ENCODE peak calls at places on chromosomes 2 and 18, in six cellular contexts. J is tibial nerve, C is colonic mucosa, I is ovary, R is astrocyte, O is heart left ventricle. F is an unnamed sample.

GRCh38 chr2:161223139-161223732 is 63.0 kb downstream of the TANK start:
- DNase-seq in J (peak), C (no peak), I (no peak), R (no peak), O (no peak), F (no peak)

GRCh38 chr18:49100226-49100968 is 149.6 kb upstream of the SMAD7 start:
- DNase-seq in J (no peak), C (no peak), I (no peak), R (peak), O (no peak), F (no peak)

GRCh38 chr2:176122266-176122632 is 270 bp upstream of the HOXD9 start:
- DNase-seq in J (no peak), C (no peak), I (no peak), R (no peak), O (no peak), F (no peak)

GRCh38 chr2:224101820-224102630 is 62.9 kb upstream of the SERPINE2 start:
- DNase-seq in J (peak), C (no peak), I (no peak), R (peak), O (peak), F (peak)

GRCh38 chr18:39571511-39571910 is 2005.9 kb upstream of the CELF4 start:
- DNase-seq in J (no peak), C (no peak), I (no peak), R (no peak), O (no peak), F (no peak)

GRCh38 chr2:240622631-240623235 is 2.5 kb upstream of the GPR35 start:
- DNase-seq in J (no peak), C (no peak), I (no peak), R (no peak), O (no peak), F (no peak)

GRCh38 chr2:175806115-175806470 is 196.0 kb downstream of the LNPK start:
- DNase-seq in J (no peak), C (no peak), I (no peak), R (peak), O (no peak), F (no peak)

GRCh38 chr2:110852541-110853263 is 120.3 kb downstream of the ACOXL start:
- DNase-seq in J (no peak), C (no peak), I (no peak), R (no peak), O (no peak), F (no peak)

GRCh38 chr2:136437461-136437860 is 319.5 kb upstream of the CXCR4 start:
- DNase-seq in J (no peak), C (no peak), I (no peak), R (no peak), O (no peak), F (no peak)

GRCh38 chr2:219109468-219109867 is 48.7 kb upstream of the IHH start:
- DNase-seq in J (no peak), C (peak), I (no peak), R (no peak), O (no peak), F (peak)

GRCh38 chr18:56085561-56085960 is 497.6 kb upstream of the TCF4 start:
- DNase-seq in J (peak), C (no peak), I (no peak), R (peak), O (no peak), F (no peak)

GRCh38 chr18:78984941-78985784 is 5.5 kb downstream of the SALL3 start:
- DNase-seq in J (no peak), C (no peak), I (no peak), R (no peak), O (no peak), F (peak)

GRCh38 chr18:79449551-79450288 is 54.0 kb downstream of the NFATC1 start:
- DNase-seq in J (no peak), C (no peak), I (no peak), R (no peak), O (no peak), F (no peak)

GRCh38 chr2:1489486-1489885 is 76.2 kb downstream of the TPO start:
- DNase-seq in J (no peak), C (no peak), I (no peak), R (no peak), O (no peak), F (peak)

GRCh38 chr2:239152239-239152915 is 248.4 kb downstream of the HDAC4 start:
- DNase-seq in J (no peak), C (no peak), I (peak), R (no peak), O (no peak), F (no peak)

GRCh38 chr2:70886541-70886987 is 49.1 kb upstream of the ATP6V1B1 start:
- DNase-seq in J (no peak), C (no peak), I (no peak), R (no peak), O (no peak), F (no peak)

GRCh38 chr2:145751155-145751554 is 1231.2 kb upstream of the ZEB2 start:
- DNase-seq in J (no peak), C (no peak), I (no peak), R (no peak), O (no peak), F (no peak)

GRCh38 chr2:9255416-9255815 is 48.8 kb downstream of the ASAP2 start:
- DNase-seq in J (no peak), C (no peak), I (no peak), R (no peak), O (no peak), F (no peak)

GRCh38 chr2:239376942-239377531 is 23.8 kb downstream of the HDAC4 start:
- DNase-seq in J (no peak), C (no peak), I (peak), R (no peak), O (no peak), F (no peak)

GRCh38 chr2:71606244-71606643 is 152.9 kb downstream of the DYSF start:
- DNase-seq in J (no peak), C (no peak), I (no peak), R (no peak), O (no peak), F (no peak)

GRCh38 chr2:163734401-163734800 is 1.4 kb downstream of the FIGN start:
- DNase-seq in J (no peak), C (no peak), I (no peak), R (no peak), O (no peak), F (no peak)

GRCh38 chr2:240964221-240964853 is 34.1 kb upstream of the SNED1 start:
- DNase-seq in J (no peak), C (no peak), I (peak), R (no peak), O (no peak), F (no peak)

GRCh38 chr2:950627-950992 is at the start of gene SNTG2:
- DNase-seq in J (peak), C (peak), I (peak), R (no peak), O (peak), F (no peak)

GRCh38 chr2:112156152-112156986 is 18.2 kb downstream of the FBLN7 start:
- DNase-seq in J (no peak), C (no peak), I (no peak), R (peak), O (no peak), F (no peak)

GRCh38 chr2:65231892-65232477 is 4.4 kb downstream of the ACTR2 start:
- DNase-seq in J (no peak), C (no peak), I (no peak), R (peak), O (no peak), F (no peak)

GRCh38 chr2:226891780-226892590 is 56.1 kb downstream of the RHBDD1 start:
- DNase-seq in J (no peak), C (no peak), I (no peak), R (peak), O (no peak), F (no peak)

GRCh38 chr18:77059294-77059916 is 73.2 kb downstream of the MBP start:
- DNase-seq in J (peak), C (no peak), I (no peak), R (no peak), O (no peak), F (no peak)

GRCh38 chr2:169808211-169808610 is 9.5 kb downstream of the SSB start:
- DNase-seq in J (no peak), C (no peak), I (no peak), R (peak), O (no peak), F (no peak)

GRCh38 chr18:59516356-59517155 is 157.5 kb upstream of the LMAN1 start:
- DNase-seq in J (peak), C (no peak), I (peak), R (peak), O (peak), F (peak)

GRCh38 chr2:96249654-96250053 is 16.1 kb downstream of the TMEM127 start:
- DNase-seq in J (peak), C (no peak), I (no peak), R (no peak), O (no peak), F (no peak)

DNA sequence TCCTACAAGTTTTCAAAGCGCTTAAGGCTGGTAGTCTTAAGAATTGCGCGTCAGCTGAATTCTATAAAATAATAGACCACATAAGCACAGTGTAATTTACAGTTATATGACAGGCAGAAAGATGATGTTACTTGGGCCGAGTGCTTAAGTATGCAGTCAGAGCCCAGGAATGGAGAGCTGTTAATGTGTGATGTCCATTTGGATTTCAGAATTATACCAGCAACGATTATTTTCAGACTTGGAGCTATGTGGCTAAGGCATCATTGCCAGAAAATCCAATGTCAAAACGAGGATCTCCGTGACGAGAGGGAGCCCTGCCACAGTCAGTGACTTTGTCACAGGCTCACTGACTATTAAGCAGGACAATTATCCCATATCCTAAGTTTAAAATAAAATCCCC is 3.4 kb downstream of the KLF7 start:
- DNase-seq in J (no peak), C (no peak), I (no peak), R (peak), O (no peak), F (no peak)
- H3K4me3 ChIP-seq in J (peak), C (no peak), I (peak), R (peak), O (peak), F (no peak)

GRCh38 chr2:106061971-106062370 is 132.1 kb downstream of the UXS1 start:
- DNase-seq in J (no peak), C (no peak), I (no peak), R (no peak), O (no peak), F (no peak)

GRCh38 chr2:106068415-106068814 is 125.7 kb downstream of the UXS1 start:
- DNase-seq in J (no peak), C (no peak), I (no peak), R (no peak), O (no peak), F (peak)

GRCh38 chr2:106062627-106063026 is 131.5 kb downstream of the UXS1 start:
- DNase-seq in J (peak), C (no peak), I (no peak), R (no peak), O (peak), F (no peak)

GRCh38 chr2:106065983-106066826 is 127.9 kb downstream of the UXS1 start:
- DNase-seq in J (no peak), C (no peak), I (no peak), R (no peak), O (no peak), F (peak)

GRCh38 chr2:106065268-106065982 is 128.7 kb downstream of the UXS1 start:
- DNase-seq in J (no peak), C (no peak), I (peak), R (no peak), O (peak), F (peak)
- H3K4me3 ChIP-seq in J (peak), C (peak), I (peak), R (peak), O (peak), F (peak)

DNA sequence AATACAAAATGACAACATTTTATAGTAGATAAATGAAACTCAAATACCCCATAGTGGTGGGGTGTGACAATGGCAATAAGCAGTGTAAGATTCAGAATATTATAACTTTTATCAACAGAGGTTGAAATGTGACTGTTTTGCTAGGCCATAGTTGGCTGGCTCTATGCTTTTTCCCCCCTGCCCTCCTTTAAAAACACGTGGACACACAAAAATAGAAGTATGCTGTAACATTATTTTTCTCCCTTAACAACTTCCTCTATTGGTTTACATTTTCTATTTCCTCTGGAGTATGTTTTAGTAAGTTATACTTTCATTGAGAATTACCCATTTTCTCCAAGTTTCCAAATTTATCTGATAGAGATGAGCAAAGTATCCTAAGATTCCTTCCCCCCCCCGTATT is 31.1 kb downstream of the NDUFAF7 start:
- DNase-seq in J (no peak), C (no peak), I (no peak), R (no peak), O (no peak), F (no peak)
- H3K4me3 ChIP-seq in J (no peak), C (no peak), I (no peak), R (no peak), O (no peak), F (no peak)

DNA sequence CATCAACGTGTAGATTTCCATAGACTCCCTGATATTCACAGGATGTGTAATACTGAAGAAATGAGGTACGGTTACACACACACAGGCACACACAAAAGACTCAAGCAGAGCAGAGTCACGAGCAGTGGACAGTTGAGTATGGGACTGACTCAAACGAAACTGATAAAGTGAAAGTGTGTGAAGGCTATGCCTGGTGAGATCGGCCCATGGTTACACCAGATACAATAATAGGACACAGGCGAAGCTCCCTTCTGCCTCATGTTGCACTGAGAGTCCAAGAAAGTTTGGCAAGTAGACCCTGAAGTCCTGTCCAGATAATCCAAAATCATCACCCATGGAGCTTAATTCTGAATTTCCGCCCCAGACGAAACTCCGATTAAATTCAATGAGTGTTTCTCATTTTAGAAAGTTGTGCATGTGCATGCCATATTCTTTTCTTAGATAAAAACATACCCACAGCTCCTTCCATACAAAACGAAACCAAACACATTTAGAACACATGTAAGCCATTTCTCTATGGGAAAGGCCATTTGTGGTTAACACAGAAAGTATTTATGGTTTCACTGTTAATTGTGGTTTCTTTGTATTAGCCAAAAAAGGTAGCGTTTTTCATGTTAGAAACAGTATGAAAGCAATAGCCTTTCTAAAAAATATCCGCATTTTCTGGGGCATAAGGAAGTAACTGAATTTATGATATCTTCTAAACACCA is 567.7 kb downstream of the PLCL1 start:
- DNase-seq in J (no peak), C (no peak), I (no peak), R (peak), O (no peak), F (no peak)
- H3K4me3 ChIP-seq in J (no peak), C (no peak), I (no peak), R (no peak), O (peak), F (no peak)

GRCh38 chr2:23432531-23432930 is 47.6 kb downstream of the KLHL29 start:
- DNase-seq in J (no peak), C (no peak), I (peak), R (no peak), O (no peak), F (no peak)

GRCh38 chr2:23434721-23435121 is 49.7 kb downstream of the KLHL29 start:
- DNase-seq in J (no peak), C (no peak), I (no peak), R (no peak), O (no peak), F (no peak)

GRCh38 chr2:23433282-23433681 is 48.3 kb downstream of the KLHL29 start:
- DNase-seq in J (no peak), C (no peak), I (no peak), R (no peak), O (no peak), F (no peak)

GRCh38 chr2:23435250-23436035 is 50.5 kb downstream of the KLHL29 start:
- DNase-seq in J (no peak), C (no peak), I (peak), R (no peak), O (no peak), F (no peak)

DNA sequence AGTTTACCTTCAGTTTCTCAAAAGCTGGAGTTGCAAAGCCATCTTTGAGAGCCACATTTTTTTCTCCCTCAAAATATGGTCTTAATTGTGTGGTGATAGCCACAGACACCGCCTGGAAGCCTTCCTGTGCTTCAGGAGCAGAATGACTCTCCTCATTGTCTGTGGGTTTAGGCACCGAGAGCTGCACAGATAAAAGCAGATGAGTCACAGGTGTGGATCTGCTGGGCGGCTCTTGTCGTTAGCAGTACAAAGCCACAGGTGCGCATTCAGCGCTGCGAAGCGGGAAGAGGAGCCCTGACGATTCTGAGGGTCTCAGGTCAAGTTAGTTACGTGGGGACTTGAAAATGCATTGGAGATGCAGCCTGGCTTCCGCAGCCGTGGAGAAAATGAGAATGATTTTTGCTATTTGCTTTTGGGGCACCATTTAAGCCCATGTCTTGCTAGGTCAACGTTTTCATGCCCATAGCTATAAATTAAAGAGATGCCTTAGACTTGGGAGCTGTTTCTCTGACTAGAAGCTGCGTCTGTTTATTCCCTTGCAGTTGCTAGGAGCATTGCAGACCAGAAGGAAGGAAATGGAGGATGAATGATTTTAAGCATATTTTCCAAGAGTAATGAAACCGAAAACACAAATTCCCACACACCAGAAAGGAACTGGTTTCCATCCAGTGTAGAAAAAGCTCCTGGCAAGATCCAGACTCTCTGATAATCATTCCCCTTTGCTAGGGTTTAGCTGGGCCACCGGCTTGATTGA is 51.5 kb downstream of the KLHL29 start:
- DNase-seq in J (no peak), C (no peak), I (no peak), R (peak), O (no peak), F (no peak)
- H3K4me3 ChIP-seq in J (no peak), C (no peak), I (no peak), R (no peak), O (no peak), F (no peak)

DNA sequence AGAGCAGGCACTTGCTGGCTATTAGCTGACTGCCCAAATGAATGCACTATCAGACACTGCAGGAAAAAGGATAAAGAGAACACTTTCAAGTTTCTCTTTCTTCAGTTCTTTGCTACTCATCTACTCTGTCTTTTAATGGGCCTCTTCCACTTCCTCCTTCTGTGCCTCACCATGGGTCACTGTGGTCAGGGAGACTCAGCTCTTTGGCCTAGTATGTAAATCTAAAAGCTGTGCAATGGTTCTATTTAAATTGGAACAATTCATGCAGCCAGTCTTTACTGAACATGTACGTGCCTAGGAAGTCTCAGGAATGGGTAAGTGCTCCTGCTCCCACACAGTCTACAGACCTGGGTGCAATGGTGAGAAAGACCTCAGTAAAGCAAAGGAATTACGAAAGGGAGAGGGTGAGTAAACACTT is 79.1 kb upstream of the DNMT3A start:
- DNase-seq in J (no peak), C (no peak), I (no peak), R (no peak), O (no peak), F (no peak)
- H3K4me3 ChIP-seq in J (no peak), C (no peak), I (no peak), R (no peak), O (no peak), F (no peak)